ENCODE peak calls at places on chromosomes 12 and 14, in nine cellular contexts. F is neural crest cell; D is A549; Q is GM23248; V is activated CD4-positive, alpha-beta memory T cell treated with anti-CD3 and anti-CD28 coated beads for 36 hours; J is central memory CD4-positive, alpha-beta T cell; U is NCI-H187 treated with DMSO at 0.1 percent for 48 hours; Z is stimulated activated CD8-positive, alpha-beta memory T cell treated with anti-CD3 and anti-CD28 coated beads, Interleukin-15, amount 100 ng/mL, for 24 hours; M is CD8-positive, alpha-beta memory T cell. R is an unnamed sample.

GRCh38 chr14:68369289-68369925 is 423.5 kb downstream of the ZFP36L1 start:
- DNase-seq in F (no peak), D (no peak), Q (no peak), V (no peak), J (peak), U (no peak), Z (no peak), M (no peak), R (no peak)

GRCh38 chr12:5461966-5462365 is 30.1 kb downstream of the NTF3 start:
- DNase-seq in F (no peak), D (no peak), Q (no peak), V (no peak), J (no peak), U (no peak), Z (no peak), M (no peak), R (no peak)

GRCh38 chr12:132836803-132837331 is 8.2 kb upstream of the GOLGA3 start:
- DNase-seq in F (no peak), D (no peak), Q (no peak), V (no peak), J (no peak), U (no peak), Z (no peak), M (no peak), R (no peak)

GRCh38 chr12:119593578-119594398 is at the start of gene TMEM233:
- DNase-seq in F (no peak), D (no peak), Q (no peak), V (no peak), J (no peak), U (no peak), Z (no peak), M (no peak), R (peak)

GRCh38 chr12:49903700-49904423 is at the start of gene FAIM2:
- DNase-seq in F (peak), D (no peak), Q (peak), V (peak), J (peak), U (peak), Z (peak), M (peak), R (no peak)

GRCh38 chr14:23406244-23406643 is 1.8 kb downstream of the MYH6 start:
- DNase-seq in F (no peak), D (no peak), Q (no peak), V (no peak), J (no peak), U (no peak), Z (no peak), M (no peak), R (no peak)

GRCh38 chr12:69415471-69416275 is 54.5 kb upstream of the FRS2 start:
- DNase-seq in F (peak), D (peak), Q (peak), V (peak), J (no peak), U (no peak), Z (no peak), M (no peak), R (peak)

GRCh38 chr12:31245822-31246469 is 80.0 kb downstream of the SINHCAF start:
- DNase-seq in F (no peak), D (peak), Q (no peak), V (no peak), J (no peak), U (no peak), Z (no peak), M (no peak), R (peak)

GRCh38 chr14:67738740-67739504 is 37.2 kb downstream of the RDH12 start:
- DNase-seq in F (no peak), D (peak), Q (peak), V (peak), J (no peak), U (no peak), Z (no peak), M (no peak), R (peak)

R was measured in cardiac muscle cell.